ENCODE peak calls at places on chromosomes 7 and 10, in eight cellular contexts. L is right lobe of liver, G is left ventricle myocardium inferior, Y is PC-9, H is HepG2, E is fibroblast of lung, R is keratinocyte, V is heart left ventricle. T is an unnamed sample.

GRCh38 chr10:29414501-29414900 is 125.6 kb downstream of the LYZL1 start:
- DNase-seq in L (no peak), G (no peak), Y (no peak), H (peak; percentile 37), E (no peak), R (no peak), V (no peak), T (no peak)

GRCh38 chr7:39554583-39555140 is 11.5 kb upstream of the YAE1 start:
- DNase-seq in L (no peak), G (no peak), Y (no peak), H (no peak), E (peak; percentile 5), R (no peak), V (no peak), T (no peak)

GRCh38 chr10:90969947-90970673 is 49.2 kb upstream of the ANKRD1 start:
- DNase-seq in L (no peak), G (no peak), Y (no peak), H (peak; percentile 19), E (peak; percentile 68), R (no peak), V (no peak), T (no peak)

GRCh38 chr10:47287365-47287802 is 12.6 kb upstream of the GDF10 start:
- DNase-seq in L (no peak), G (peak; percentile 66), Y (peak; percentile 56), H (no peak), E (no peak), R (no peak), V (peak; percentile 59), T (no peak)

GRCh38 chr10:87817291-87817872 is 644 bp downstream of the ATAD1 start:
- DNase-seq in L (no peak), G (no peak), Y (no peak), H (peak; percentile 9), E (peak; percentile 7), R (no peak), V (no peak), T (no peak)

GRCh38 chr7:33853361-33854062 is 51.8 kb upstream of the BMPER start:
- DNase-seq in L (no peak), G (no peak), Y (no peak), H (no peak), E (peak; percentile 74), R (no peak), V (no peak), T (no peak)

GRCh38 chr10:52313350-52314006 is 603 bp upstream of the DKK1 start:
- DNase-seq in L (no peak), G (no peak), Y (peak; percentile 31), H (peak; percentile 52), E (peak; percentile 12), R (no peak), V (no peak), T (no peak)

GRCh38 chr10:77643795-77644468 is 6.3 kb upstream of the KCNMA1 start:
- DNase-seq in L (no peak), G (no peak), Y (peak; percentile 32), H (peak; percentile 27), E (peak; percentile 79), R (peak; percentile 23), V (no peak), T (peak; percentile 65)

GRCh38 chr10:62761115-62761514 is 43.4 kb upstream of the ADO start:
- DNase-seq in L (no peak), G (no peak), Y (no peak), H (no peak), E (no peak), R (no peak), V (no peak), T (no peak)
- H3K36me3 ChIP-seq in L (no peaks in the 10 kb centered on the region), G (no peaks in the 10 kb centered on the region), Y (no peaks in the 10 kb centered on the region), H (no peaks in the 10 kb centered on the region), E (no peaks in the 10 kb centered on the region), R (no peaks in the 10 kb centered on the region), V (no peaks in the 10 kb centered on the region), T (no peaks in the 10 kb centered on the region)

DNA sequence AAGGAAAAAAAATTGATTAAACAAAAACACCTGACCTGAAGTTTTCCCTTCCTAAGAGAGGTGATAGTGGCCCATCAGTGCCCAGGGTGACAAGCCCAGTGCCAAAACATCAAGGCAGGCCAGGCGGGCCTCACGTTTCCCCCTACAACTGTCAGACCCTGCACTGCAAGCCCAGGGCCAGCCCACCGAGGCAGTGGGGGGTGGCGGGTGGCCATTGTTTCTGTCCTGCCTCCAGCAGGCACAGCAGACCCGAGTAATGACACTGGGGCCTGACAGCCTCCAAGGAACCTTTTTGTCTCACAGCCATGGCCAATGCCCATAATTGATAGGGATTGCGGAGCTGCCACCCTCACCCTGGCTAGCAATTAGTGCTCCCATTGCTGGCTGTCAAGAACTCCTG is 75.2 kb upstream of the ZMIZ1 start:
- DNase-seq in L (no peak), G (no peak), Y (no peak), H (no peak), E (no peak), R (no peak), V (no peak), T (no peak)
- H3K4me1 ChIP-seq in L (no peaks in the 10 kb centered on the region), G (no peaks in the 10 kb centered on the region), Y (peaks cover 33% of the 10 kb centered on the region), H (peaks cover 42% of the 10 kb centered on the region), E (no peaks in the 10 kb centered on the region), R (peaks cover 4% of the 10 kb centered on the region), V (no peaks in the 10 kb centered on the region), T (no peaks in the 10 kb centered on the region)

GRCh38 chr10:113139695-113140094 is 189.6 kb downstream of the TCF7L2 start:
- DNase-seq in L (no peak), G (no peak), Y (no peak), H (no peak), E (peak; percentile 44), R (no peak), V (no peak), T (no peak)
- H3K36me3 ChIP-seq in L (peaks cover 20% of the 10 kb centered on the region), G (peaks cover 36% of the 10 kb centered on the region), Y (no peaks in the 10 kb centered on the region), H (peaks cover 16% of the 10 kb centered on the region), E (no peaks in the 10 kb centered on the region), R (peaks cover 8% of the 10 kb centered on the region), V (peaks cover 35% of the 10 kb centered on the region), T (no peaks in the 10 kb centered on the region)

DNA sequence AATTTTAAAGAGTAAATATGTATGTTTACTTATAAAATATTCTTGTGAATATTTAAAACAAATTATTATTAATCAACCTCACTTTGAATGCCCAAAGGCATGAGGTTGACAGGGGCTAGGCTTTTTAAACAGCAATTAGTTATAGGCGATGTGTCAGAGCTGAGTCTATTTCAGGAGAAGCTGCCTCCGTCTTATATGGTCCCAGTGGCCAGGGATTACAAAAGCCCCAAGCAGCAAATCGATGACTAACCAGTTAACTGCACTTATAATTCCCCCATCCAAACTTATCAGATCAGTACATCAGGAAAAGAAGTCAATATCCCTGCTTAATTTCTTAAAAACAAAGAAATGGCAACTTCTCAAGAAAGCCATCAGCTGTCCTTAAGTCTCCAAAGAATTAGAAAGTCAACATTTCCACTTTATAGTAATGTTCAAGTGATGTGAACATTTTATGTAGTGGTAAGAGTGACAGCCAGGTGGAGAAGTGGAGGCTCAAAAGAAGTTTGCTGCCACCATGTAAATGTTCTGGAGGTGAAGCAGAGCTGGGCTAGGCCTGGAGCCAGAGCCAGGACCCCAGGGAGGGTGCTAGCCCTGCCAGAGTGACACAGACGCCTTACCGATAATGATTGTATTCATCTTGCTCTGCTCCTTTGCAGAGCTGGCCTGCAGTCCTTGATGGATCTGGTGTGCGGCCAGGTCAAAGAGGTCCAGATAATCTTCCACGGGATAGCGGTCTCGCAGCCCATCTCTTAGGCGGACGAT is 51.5 kb downstream of the CHST15 start:
- DNase-seq in L (no peak), G (no peak), Y (no peak), H (no peak), E (peak; percentile 22), R (no peak), V (no peak), T (no peak)
- H3K4me1 ChIP-seq in L (no peaks in the 10 kb centered on the region), G (peaks cover 8% of the 10 kb centered on the region), Y (no peaks in the 10 kb centered on the region), H (peaks cover 93% of the 10 kb centered on the region), E (no peaks in the 10 kb centered on the region), R (peaks cover 14% of the 10 kb centered on the region), V (no peaks in the 10 kb centered on the region), T (no peaks in the 10 kb centered on the region)

DNA sequence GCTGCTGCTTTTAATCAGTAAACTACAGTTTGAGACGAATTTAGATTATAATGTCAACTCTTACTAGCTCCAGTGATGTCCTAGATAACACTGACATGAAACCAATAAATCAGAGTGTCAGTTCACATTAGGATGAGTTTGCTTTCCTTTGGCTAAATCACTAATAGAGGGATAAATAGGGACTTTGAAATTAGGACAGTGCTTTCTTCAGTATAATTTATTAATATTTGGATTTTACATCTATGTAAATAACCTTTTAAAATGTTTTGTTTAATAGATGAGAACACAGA is 55.6 kb downstream of the C1GALT1 start:
- DNase-seq in L (no peak), G (no peak), Y (no peak), H (no peak), E (no peak), R (no peak), V (no peak), T (no peak)
- H3K36me3 ChIP-seq in L (no peaks in the 10 kb centered on the region), G (peaks cover 21% of the 10 kb centered on the region), Y (peaks cover 17% of the 10 kb centered on the region), H (peaks cover 20% of the 10 kb centered on the region), E (no peaks in the 10 kb centered on the region), R (peaks cover 5% of the 10 kb centered on the region), V (peaks cover 34% of the 10 kb centered on the region), T (peaks cover 6% of the 10 kb centered on the region)

GRCh38 chr10:57917019-57917418 is 350.7 kb downstream of the IPMK start:
- DNase-seq in L (no peak), G (no peak), Y (no peak), H (no peak), E (no peak), R (no peak), V (no peak), T (no peak)
- H3K4me1 ChIP-seq in L (no peaks in the 10 kb centered on the region), G (no peaks in the 10 kb centered on the region), Y (peaks cover 17% of the 10 kb centered on the region), H (no peaks in the 10 kb centered on the region), E (no peaks in the 10 kb centered on the region), R (no peaks in the 10 kb centered on the region), V (no peaks in the 10 kb centered on the region), T (no peaks in the 10 kb centered on the region)

T was measured in small intestine.